ENCODE peak calls at places on chromosomes 1 and 21, in four cellular contexts. One of them, this sample, is unnamed.

GRCh38 chr1:38502772-38503171 is 356.8 kb downstream of the RRAGC start:
- DNase-seq in ACHN: no peak
- DNase-seq in stimulated activated CD4-positive, alpha-beta T cell treated with anti-CD3 and anti-CD28 coated beads, Interleukin-15, amount 100 ng/mL, for 48 hours: no peak
- DNase-seq in cardiac fibroblast: no peak
- DNase-seq in this sample: no peak

GRCh38 chr21:42855143-42855936 is 24.0 kb downstream of the WDR4 start:
- DNase-seq in ACHN: no peak
- DNase-seq in stimulated activated CD4-positive, alpha-beta T cell treated with anti-CD3 and anti-CD28 coated beads, Interleukin-15, amount 100 ng/mL, for 48 hours: no peak
- DNase-seq in cardiac fibroblast: no peak
- DNase-seq in this sample: no peak

GRCh38 chr1:42962641-42963377 is 4.1 kb upstream of the SLC2A1 start:
- DNase-seq in ACHN: no peak
- DNase-seq in stimulated activated CD4-positive, alpha-beta T cell treated with anti-CD3 and anti-CD28 coated beads, Interleukin-15, amount 100 ng/mL, for 48 hours: no peak
- DNase-seq in cardiac fibroblast: no peak
- DNase-seq in this sample: no peak

GRCh38 chr1:167439301-167439988 is 78.9 kb downstream of the CD247 start:
- DNase-seq in ACHN: no peak
- DNase-seq in cardiac fibroblast: peak; percentile 56
- DNase-seq in stimulated activated CD4-positive, alpha-beta T cell treated with anti-CD3 and anti-CD28 coated beads, Interleukin-15, amount 100 ng/mL, for 48 hours: no peak
- DNase-seq in this sample: no peak

GRCh38 chr1:25442178-25442577 is 11.5 kb downstream of the MACO1 start:
- DNase-seq in cardiac fibroblast: peak; percentile 28
- DNase-seq in stimulated activated CD4-positive, alpha-beta T cell treated with anti-CD3 and anti-CD28 coated beads, Interleukin-15, amount 100 ng/mL, for 48 hours: no peak
- DNase-seq in ACHN: no peak
- DNase-seq in this sample: no peak

GRCh38 chr21:43297989-43298388 is 128.9 kb downstream of the SIK1 start:
- DNase-seq in stimulated activated CD4-positive, alpha-beta T cell treated with anti-CD3 and anti-CD28 coated beads, Interleukin-15, amount 100 ng/mL, for 48 hours: no peak
- DNase-seq in ACHN: no peak
- DNase-seq in cardiac fibroblast: no peak
- DNase-seq in this sample: no peak

GRCh38 chr1:227950735-227951224 is 3.0 kb upstream of the WNT9A start:
- DNase-seq in cardiac fibroblast: no peak
- DNase-seq in stimulated activated CD4-positive, alpha-beta T cell treated with anti-CD3 and anti-CD28 coated beads, Interleukin-15, amount 100 ng/mL, for 48 hours: no peak
- DNase-seq in ACHN: no peak
- DNase-seq in this sample: no peak

GRCh38 chr1:190320952-190321351 is 156.7 kb downstream of the BRINP3 start:
- DNase-seq in cardiac fibroblast: peak; percentile 5
- DNase-seq in stimulated activated CD4-positive, alpha-beta T cell treated with anti-CD3 and anti-CD28 coated beads, Interleukin-15, amount 100 ng/mL, for 48 hours: no peak
- DNase-seq in ACHN: peak; percentile 52
- DNase-seq in this sample: peak; percentile 6

GRCh38 chr1:79376106-79376505 is 369.6 kb upstream of the ADGRL4 start:
- DNase-seq in ACHN: no peak
- DNase-seq in stimulated activated CD4-positive, alpha-beta T cell treated with anti-CD3 and anti-CD28 coated beads, Interleukin-15, amount 100 ng/mL, for 48 hours: no peak
- DNase-seq in cardiac fibroblast: peak; percentile 16
- DNase-seq in this sample: no peak